ENCODE peak calls at places on chromosomes 11 and 22, in seven cellular contexts. H is Calu3; X is activated CD8-positive, alpha-beta memory T cell treated with anti-CD3 and anti-CD28 coated beads for 1 hour; Q is uterus; T is stimulated activated CD4-positive, alpha-beta T cell treated with anti-CD3 and anti-CD28 coated beads, Interleukin-1b, Interleukin-23, amount 100 ng/mL, for 1 hour; B is type B pancreatic cell; D is HTR-8/SVneo. R is an unnamed sample.

GRCh38 chr22:49694462-49695260 is 133.0 kb downstream of the BRD1 start:
- DNase-seq in H (no peak), X (no peak), Q (no peak), T (no peak), B (peak), D (no peak), R (no peak)

GRCh38 chr11:116724813-116725212 is 48.0 kb downstream of the BUD13 start:
- DNase-seq in H (no peak), X (no peak), Q (no peak), T (no peak), B (no peak), D (no peak), R (no peak)

GRCh38 chr22:20422271-20422958 is 15.2 kb downstream of the SCARF2 start:
- DNase-seq in H (no peak), X (no peak), Q (no peak), T (no peak), B (no peak), D (no peak), R (no peak)

GRCh38 chr11:109486129-109486528 is 64.1 kb downstream of the C11orf87 start:
- DNase-seq in H (no peak), X (no peak), Q (no peak), T (no peak), B (no peak), D (no peak), R (no peak)

GRCh38 chr11:105937331-105937730 is 84.7 kb downstream of the MSANTD4 start:
- DNase-seq in H (no peak), X (no peak), Q (no peak), T (no peak), B (no peak), D (peak), R (no peak)

GRCh38 chr11:95068549-95068948 is 1.8 kb downstream of the SRSF8 start:
- DNase-seq in H (peak), X (peak), Q (peak), T (peak), B (no peak), D (peak), R (peak)

GRCh38 chr11:96763244-96763643 is 373.4 kb downstream of the JRKL start:
- DNase-seq in H (no peak), X (no peak), Q (no peak), T (no peak), B (no peak), D (no peak), R (no peak)

GRCh38 chr11:15106201-15106965 is 8.3 kb upstream of the INSC start:
- DNase-seq in H (peak), X (no peak), Q (no peak), T (no peak), B (no peak), D (no peak), R (no peak)

GRCh38 chr11:57641426-57641825 is 8.3 kb downstream of the YPEL4 start:
- DNase-seq in H (peak), X (no peak), Q (no peak), T (no peak), B (no peak), D (peak), R (no peak)

GRCh38 chr11:64318694-64319420 is 936 bp downstream of the PRDX5 start:
- DNase-seq in H (no peak), X (no peak), Q (no peak), T (no peak), B (no peak), D (no peak), R (no peak)

GRCh38 chr22:19886605-19887250 is 32.1 kb upstream of the GNB1L start:
- DNase-seq in H (no peak), X (no peak), Q (no peak), T (no peak), B (no peak), D (no peak), R (peak)

GRCh38 chr11:69637601-69637955 is 3.4 kb upstream of the CCND1 start:
- DNase-seq in H (no peak), X (no peak), Q (no peak), T (no peak), B (peak), D (no peak), R (no peak)

GRCh38 chr11:65112551-65113360 is 1.1 kb downstream of the TM7SF2 start:
- DNase-seq in H (peak), X (peak), Q (peak), T (peak), B (no peak), D (no peak), R (peak)

GRCh38 chr11:61897387-61898246 is 6.3 kb upstream of the FADS3 start:
- DNase-seq in H (peak), X (peak), Q (peak), T (peak), B (peak), D (peak), R (peak)

GRCh38 chr22:18929459-18929858 is 6.6 kb downstream of the PRODH start:
- DNase-seq in H (no peak), X (no peak), Q (no peak), T (no peak), B (no peak), D (no peak), R (no peak)

GRCh38 chr11:88117281-88117858 is 57.9 kb downstream of the RAB38 start:
- DNase-seq in H (no peak), X (no peak), Q (no peak), T (no peak), B (no peak), D (no peak), R (no peak)

GRCh38 chr22:29265929-29266328 is 1.9 kb downstream of the RHBDD3 start:
- DNase-seq in H (no peak), X (no peak), Q (no peak), T (no peak), B (no peak), D (no peak), R (no peak)

GRCh38 chr11:21909145-21909544 is 283.7 kb upstream of the ANO5 start:
- DNase-seq in H (no peak), X (no peak), Q (no peak), T (no peak), B (no peak), D (no peak), R (no peak)

GRCh38 chr22:25655536-25655935 is 86.5 kb upstream of the MYO18B start:
- DNase-seq in H (no peak), X (no peak), Q (no peak), T (no peak), B (no peak), D (no peak), R (no peak)

GRCh38 chr11:102047305-102047924 is at the start of gene CFAP300:
- DNase-seq in H (peak), X (peak), Q (peak), T (no peak), B (peak), D (peak), R (no peak)

GRCh38 chr11:911031-911889 is 650 bp upstream of the CHID1 start:
- DNase-seq in H (peak), X (peak), Q (peak), T (no peak), B (no peak), D (peak), R (peak)

GRCh38 chr11:107018274-107018901 is at the start of gene GUCY1A2:
- DNase-seq in H (no peak), X (no peak), Q (peak), T (no peak), B (peak), D (no peak), R (no peak)

GRCh38 chr11:78290293-78291176 is 101.8 kb downstream of the USP35 start:
- DNase-seq in H (peak), X (no peak), Q (no peak), T (no peak), B (no peak), D (peak), R (no peak)

GRCh38 chr11:9613118-9613829 is 39.8 kb downstream of the WEE1 start:
- DNase-seq in H (peak), X (peak), Q (peak), T (peak), B (peak), D (peak), R (peak)

GRCh38 chr11:9803685-9804413 is 140.0 kb downstream of the SWAP70 start:
- DNase-seq in H (no peak), X (no peak), Q (no peak), T (no peak), B (no peak), D (no peak), R (no peak)

GRCh38 chr11:1419811-1420210 is 30.1 kb downstream of the BRSK2 start:
- DNase-seq in H (no peak), X (no peak), Q (no peak), T (no peak), B (no peak), D (no peak), R (no peak)

GRCh38 chr11:117600976-117601708 is 195.9 kb downstream of the DSCAML1 start:
- DNase-seq in H (no peak), X (no peak), Q (no peak), T (no peak), B (no peak), D (no peak), R (no peak)

GRCh38 chr11:116535954-116536353 is 236.8 kb downstream of the BUD13 start:
- DNase-seq in H (no peak), X (no peak), Q (no peak), T (no peak), B (no peak), D (no peak), R (no peak)

GRCh38 chr11:77647906-77648305 is 10.3 kb upstream of the CLNS1A start:
- DNase-seq in H (no peak), X (no peak), Q (no peak), T (no peak), B (no peak), D (no peak), R (no peak)

GRCh38 chr11:13928566-13929251 is 33.8 kb upstream of the SPON1 start:
- DNase-seq in H (no peak), X (no peak), Q (no peak), T (no peak), B (no peak), D (peak), R (no peak)

GRCh38 chr11:3044004-3044403 is 13.2 kb downstream of the CARS1 start:
- DNase-seq in H (no peak), X (no peak), Q (no peak), T (no peak), B (no peak), D (no peak), R (no peak)

GRCh38 chr11:60347084-60347797 is 20.2 kb downstream of the MS4A6E start:
- DNase-seq in H (no peak), X (no peak), Q (no peak), T (no peak), B (no peak), D (no peak), R (no peak)

GRCh38 chr11:113147249-113147648 is 167.1 kb upstream of the TTC12 start:
- DNase-seq in H (no peak), X (no peak), Q (no peak), T (no peak), B (no peak), D (no peak), R (no peak)

GRCh38 chr11:11747570-11747969 is 94.2 kb upstream of the USP47 start:
- DNase-seq in H (no peak), X (no peak), Q (no peak), T (no peak), B (no peak), D (no peak), R (no peak)

GRCh38 chr11:70735976-70736375 is 337.6 kb downstream of the CTTN start:
- DNase-seq in H (no peak), X (no peak), Q (no peak), T (no peak), B (no peak), D (no peak), R (no peak)

GRCh38 chr11:55811067-55811466 is at the start of gene OR5L1:
- DNase-seq in H (no peak), X (no peak), Q (no peak), T (no peak), B (no peak), D (no peak), R (no peak)

R was measured in naive thymus-derived CD4-positive, alpha-beta T cell.